ENCODE peak calls at places on chromosomes 13 and 19, in four cellular contexts. H is GM12878, Q is K562, F is A549. Z is an unnamed sample.

GRCh38 chr19:47176071-47176626 is 45.5 kb downstream of the SAE1 start:
- DNase-seq in H (no peak), Q (no peak), F (no peak), Z (no peak)

GRCh38 chr13:98798849-98799645 is 46.6 kb upstream of the SLC15A1 start:
- DNase-seq in H (no peak), Q (no peak), F (no peak), Z (peak)

GRCh38 chr13:48500652-48501197 is 32.2 kb downstream of the RCBTB2 start:
- DNase-seq in H (no peak), Q (no peak), F (peak), Z (peak)

GRCh38 chr13:98495627-98496238 is 81.2 kb downstream of the STK24 start:
- DNase-seq in H (no peak), Q (no peak), F (no peak), Z (peak)

GRCh38 chr19:39310558-39311311 is 9.9 kb downstream of the LRFN1 start:
- DNase-seq in H (no peak), Q (peak), F (peak), Z (no peak)

GRCh38 chr13:113140677-113141590 is 17.5 kb upstream of the PROZ start:
- DNase-seq in H (no peak), Q (no peak), F (no peak), Z (no peak)

GRCh38 chr13:19587635-19588300 is 26.4 kb upstream of the TPTE2 start:
- DNase-seq in H (no peak), Q (peak), F (peak), Z (peak)

GRCh38 chr13:111518161-111518791 is 197.8 kb downstream of the TEX29 start:
- DNase-seq in H (no peak), Q (no peak), F (peak), Z (no peak)

GRCh38 chr13:111614613-111615012 is 294.2 kb downstream of the TEX29 start:
- DNase-seq in H (no peak), Q (no peak), F (no peak), Z (no peak)

GRCh38 chr13:99205621-99206220 is 5.1 kb downstream of the UBAC2 start:
- DNase-seq in H (no peak), Q (no peak), F (no peak), Z (no peak)

GRCh38 chr13:101941095-101941777 is 460.6 kb downstream of the FGF14 start:
- DNase-seq in H (no peak), Q (no peak), F (peak), Z (no peak)

GRCh38 chr19:246551-246950 is 44.7 kb downstream of the PLPP2 start:
- DNase-seq in H (no peak), Q (no peak), F (peak), Z (no peak)

GRCh38 chr19:39390460-39390758 is 497 bp downstream of the PAF1 start:
- DNase-seq in H (no peak), Q (no peak), F (no peak), Z (no peak)

GRCh38 chr13:100875392-100876043 is 200.9 kb upstream of the TMTC4 start:
- DNase-seq in H (peak), Q (no peak), F (no peak), Z (no peak)

GRCh38 chr13:40026741-40027140 is 371.3 kb downstream of the COG6 start:
- DNase-seq in H (peak), Q (no peak), F (no peak), Z (no peak)

GRCh38 chr19:30087381-30088138 is 145.5 kb downstream of the URI1 start:
- DNase-seq in H (no peak), Q (no peak), F (no peak), Z (no peak)

GRCh38 chr13:79631260-79631659 is 150.3 kb downstream of the NDFIP2 start:
- DNase-seq in H (no peak), Q (no peak), F (peak), Z (no peak)

GRCh38 chr13:39895254-39895653 is 239.8 kb downstream of the COG6 start:
- DNase-seq in H (no peak), Q (no peak), F (no peak), Z (no peak)

GRCh38 chr13:40665754-40666057 is 735 bp downstream of the FOXO1 start:
- DNase-seq in H (no peak), Q (peak), F (no peak), Z (no peak)

GRCh38 chr13:26957163-26957562 is 196.6 kb upstream of the GPR12 start:
- DNase-seq in H (no peak), Q (no peak), F (no peak), Z (no peak)

GRCh38 chr13:44011036-44011435 is 131.3 kb downstream of the LACC1 start:
- DNase-seq in H (no peak), Q (no peak), F (no peak), Z (no peak)

GRCh38 chr19:29040951-29041350 is 172.0 kb downstream of the UQCRFS1 start:
- DNase-seq in H (no peak), Q (no peak), F (no peak), Z (no peak)

GRCh38 chr19:27793128-27793643 is 1419.8 kb downstream of the UQCRFS1 start:
- DNase-seq in H (peak), Q (peak), F (peak), Z (peak)

GRCh38 chr19:55333870-55334269 is 5.8 kb upstream of the KMT5C start:
- DNase-seq in H (no peak), Q (no peak), F (no peak), Z (peak)

GRCh38 chr13:34675626-34676025 is 266.4 kb upstream of the NBEA start:
- DNase-seq in H (no peak), Q (no peak), F (no peak), Z (no peak)

GRCh38 chr19:16814526-16815100 is 14.6 kb upstream of the SIN3B start:
- DNase-seq in H (no peak), Q (no peak), F (no peak), Z (no peak)

GRCh38 chr13:73825143-73825542 is 309.1 kb downstream of the KLF12 start:
- DNase-seq in H (no peak), Q (no peak), F (no peak), Z (no peak)

GRCh38 chr19:31085125-31085524 is 264.1 kb downstream of the TSHZ3 start:
- DNase-seq in H (no peak), Q (no peak), F (no peak), Z (no peak)

GRCh38 chr19:17332677-17333581 is 1.7 kb downstream of the ANO8 start:
- DNase-seq in H (peak), Q (peak), F (peak), Z (peak)

GRCh38 chr19:18659281-18660050 is 22.6 kb downstream of the KLHL26 start:
- DNase-seq in H (no peak), Q (no peak), F (no peak), Z (no peak)

GRCh38 chr19:31144471-31144870 is 204.8 kb downstream of the TSHZ3 start:
- DNase-seq in H (no peak), Q (no peak), F (no peak), Z (no peak)

GRCh38 chr19:38144667-38145066 is 79.4 kb downstream of the DPF1 start:
- DNase-seq in H (no peak), Q (no peak), F (no peak), Z (no peak)

GRCh38 chr13:102620512-102620911 is 23.7 kb downstream of the TPP2 start:
- DNase-seq in H (no peak), Q (no peak), F (no peak), Z (no peak)

GRCh38 chr13:73169971-73170370 is 111.2 kb downstream of the KLF5 start:
- DNase-seq in H (no peak), Q (no peak), F (no peak), Z (no peak)

GRCh38 chr19:29690842-29691241 is 24.2 kb downstream of the C19orf12 start:
- DNase-seq in H (no peak), Q (peak), F (peak), Z (peak)

GRCh38 chr19:8610041-8610927 is at the start of gene ADAMTS10:
- DNase-seq in H (no peak), Q (peak), F (no peak), Z (no peak)

GRCh38 chr13:77300176-77301141 is 26.4 kb downstream of the MYCBP2 start:
- DNase-seq in H (no peak), Q (no peak), F (peak), Z (no peak)

DNA sequence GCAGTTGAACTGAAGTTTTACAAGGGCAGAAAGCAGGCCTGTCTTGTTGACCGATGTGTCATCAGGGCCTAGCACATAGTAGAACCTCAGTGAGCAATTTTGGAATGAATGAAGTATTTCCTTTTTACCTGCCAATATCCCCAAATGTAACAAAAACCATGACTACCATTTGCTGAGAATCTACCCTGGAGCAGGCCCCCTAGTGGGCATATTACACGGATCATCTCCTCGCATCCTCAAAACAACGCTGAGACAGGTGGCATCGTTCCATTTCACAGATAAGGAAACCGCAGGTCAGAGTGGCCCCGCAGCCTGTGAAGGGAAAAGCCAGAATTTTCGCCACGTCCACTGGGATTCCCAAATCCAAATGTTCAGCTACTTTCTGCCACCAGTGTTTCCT is 77.9 kb downstream of the CACNA1A start:
- DNase-seq in H (no peak), Q (peak), F (no peak), Z (no peak)
- TF ChIP-seq CHD4 in H (no peak), Q (no peak), F (no peak), Z (no peak)

GRCh38 chr19:5949792-5950305 is 28.1 kb downstream of the RANBP3 start:
- DNase-seq in H (no peak), Q (no peak), F (no peak), Z (no peak)

GRCh38 chr19:5943623-5944022 is 29.6 kb downstream of the CAPS start:
- DNase-seq in H (no peak), Q (no peak), F (no peak), Z (no peak)

GRCh38 chr19:5948697-5949564 is 29.0 kb downstream of the RANBP3 start:
- DNase-seq in H (no peak), Q (no peak), F (no peak), Z (no peak)

GRCh38 chr19:5950744-5951143 is 27.2 kb downstream of the RANBP3 start:
- DNase-seq in H (no peak), Q (no peak), F (no peak), Z (no peak)

DNA sequence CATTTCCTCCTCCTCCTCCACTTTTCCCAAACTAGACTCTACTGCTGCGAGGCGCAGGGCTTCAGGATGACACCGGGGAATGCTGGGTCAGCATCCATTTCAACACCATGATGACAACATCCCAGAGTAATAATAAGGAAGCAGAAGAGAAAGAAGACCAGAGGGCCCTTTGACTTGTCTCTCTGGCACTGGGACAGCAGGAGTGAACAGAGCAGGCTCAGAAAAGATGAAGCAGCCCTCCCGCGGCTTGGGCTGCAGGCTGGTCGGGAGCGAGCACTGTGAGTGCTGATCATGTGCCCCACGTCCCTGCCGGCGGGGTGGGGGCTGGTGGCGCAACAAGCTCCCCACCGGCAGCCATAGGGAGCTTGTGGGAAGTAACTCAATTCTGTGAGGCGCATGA is 30.5 kb downstream of the RANBP3 start:
- DNase-seq in H (no peak), Q (no peak), F (no peak), Z (no peak)
- TF ChIP-seq CHD4 in H (no peak), Q (no peak), F (no peak), Z (no peak)

GRCh38 chr19:2716275-2716650 is 4.9 kb downstream of the DIRAS1 start:
- DNase-seq in H (no peak), Q (no peak), F (no peak), Z (no peak)

GRCh38 chr19:2711937-2712205 is 9.3 kb downstream of the DIRAS1 start:
- DNase-seq in H (no peak), Q (no peak), F (no peak), Z (no peak)

GRCh38 chr19:2714531-2715269 is 6.5 kb downstream of the DIRAS1 start:
- DNase-seq in H (no peak), Q (no peak), F (no peak), Z (no peak)

GRCh38 chr19:2715470-2716274 is 5.5 kb downstream of the DIRAS1 start:
- DNase-seq in H (no peak), Q (no peak), F (no peak), Z (no peak)

GRCh38 chr19:2711175-2711936 is 8.9 kb upstream of the GNG7 start:
- DNase-seq in H (no peak), Q (peak), F (no peak), Z (no peak)
- TF ChIP-seq CHD4 in H (no peak), Q (no peak), F (no peak), Z (no peak)

DNA sequence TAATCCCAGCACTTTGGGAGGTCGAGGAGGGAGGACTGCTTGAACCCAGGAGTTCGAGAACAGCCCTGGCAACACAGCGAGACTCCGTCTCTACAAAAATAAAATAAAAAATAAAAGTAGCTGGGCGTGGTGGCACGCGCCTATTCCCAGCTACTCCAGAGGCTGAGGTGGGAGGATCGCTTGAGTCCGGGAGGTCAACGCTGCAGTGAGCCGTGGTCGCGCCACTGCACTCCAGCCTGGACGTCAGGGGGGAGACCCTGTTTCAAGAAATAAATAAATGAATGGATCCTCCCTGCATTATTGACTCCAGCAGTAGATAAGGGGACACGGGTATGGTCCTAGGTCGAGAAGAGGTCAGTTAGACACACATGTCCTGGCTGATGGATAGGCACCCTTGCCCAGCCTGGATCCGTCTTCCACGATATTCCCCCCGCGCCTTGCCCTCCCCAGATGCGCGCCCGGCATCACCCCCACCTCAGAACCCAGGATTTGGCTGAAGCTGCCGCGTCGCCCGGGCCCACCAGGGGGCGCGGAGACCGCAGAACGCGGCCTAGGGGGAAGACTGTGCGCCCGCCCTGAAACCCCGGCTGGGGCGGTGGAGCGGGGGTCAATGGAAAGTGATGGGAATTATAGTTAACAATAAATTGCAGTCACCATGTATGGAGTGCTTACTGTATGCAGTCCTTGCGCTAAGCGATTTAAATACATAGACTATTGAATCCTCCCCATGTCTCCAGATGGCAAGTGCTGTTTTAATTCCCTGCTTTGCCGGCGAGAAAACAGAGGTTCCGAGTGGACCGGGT is 2.1 kb upstream of the HOOK2 start:
- DNase-seq in H (no peak), Q (peak), F (peak), Z (peak)
- TF ChIP-seq CHD4 in H (no peak), Q (no peak), F (no peak), Z (no peak)

GRCh38 chr19:33375156-33375744 is 1.7 kb downstream of the CEBPG start:
- DNase-seq in H (no peak), Q (no peak), F (no peak), Z (no peak)

GRCh38 chr19:33374406-33374703 is 846 bp downstream of the CEBPG start:
- DNase-seq in H (no peak), Q (no peak), F (no peak), Z (no peak)

GRCh38 chr19:33376423-33376822 is 2.9 kb downstream of the CEBPG start:
- DNase-seq in H (no peak), Q (no peak), F (peak), Z (peak)

GRCh38 chr19:33375760-33376159 is 2.3 kb downstream of the CEBPG start:
- DNase-seq in H (no peak), Q (no peak), F (no peak), Z (peak)

DNA sequence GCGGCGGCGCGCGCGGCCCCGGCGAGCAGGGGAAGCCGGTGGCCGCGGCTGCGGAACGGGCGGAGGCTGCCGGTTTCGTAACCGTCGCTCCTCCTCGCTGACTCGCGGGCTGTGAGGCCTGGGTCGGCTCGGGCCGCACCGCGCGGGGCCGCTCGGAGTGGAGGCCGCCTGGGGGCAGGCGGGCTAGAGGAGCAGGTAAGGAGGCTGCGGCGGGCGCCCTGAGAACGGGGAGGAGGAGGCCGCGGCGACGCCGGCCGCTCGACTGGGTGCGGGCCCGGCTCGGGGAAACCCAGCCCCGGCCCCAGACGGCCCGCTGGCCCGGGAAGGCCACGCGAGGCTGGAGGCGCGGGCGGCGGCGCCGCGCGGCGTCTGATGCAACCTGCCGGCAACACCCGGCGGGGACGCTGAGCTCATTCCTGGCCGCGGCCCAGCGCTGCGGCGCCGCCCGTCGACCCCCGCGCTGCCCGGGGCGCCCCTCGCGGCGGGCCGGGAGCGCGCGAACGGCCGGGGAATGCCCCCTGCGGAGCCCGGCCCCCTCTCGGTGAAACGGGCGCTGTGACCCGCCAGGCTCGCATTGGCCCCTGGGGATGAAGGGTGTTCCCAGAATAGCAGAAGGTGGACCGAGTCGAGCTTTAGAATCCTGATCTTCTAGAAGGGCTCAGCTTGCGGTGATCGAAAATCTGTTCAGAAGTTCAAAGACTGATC is at the start of gene CEBPG:
- DNase-seq in H (no peak), Q (peak), F (no peak), Z (no peak)
- TF ChIP-seq CHD4 in H (no peak), Q (no peak), F (no peak), Z (no peak)

Z was measured in HepG2.